ENCODE peak calls at places on chromosome 10, in nine cellular contexts. N is testis; C is Peyer's patch; A is AG04450; O is MM.1S; U is effector memory CD4-positive, alpha-beta T cell; T is endodermal cell; S is mesendoderm; D is neural progenitor cell. R is an unnamed sample. For H3K27me3, the result is how much of the 10 kb centered on the place peaks cover.

GRCh38 chr10:116444527-116445142 is 17.0 kb downstream of the PNLIPRP3 start:
- DNase-seq in N (peak), C (no peak), A (peak), O (peak), U (no peak), T (peak), S (peak), D (peak), R (no peak)

GRCh38 chr10:34956756-34957155 is 133.4 kb downstream of the CUL2 start:
- DNase-seq in N (no peak), C (no peak), A (no peak), O (no peak), U (no peak), T (no peak), S (no peak), D (no peak), R (no peak)

GRCh38 chr10:17214991-17215781 is 12.9 kb upstream of the VIM start:
- DNase-seq in N (no peak), C (no peak), A (peak), O (no peak), U (no peak), T (no peak), S (no peak), D (no peak), R (no peak)

GRCh38 chr10:33026422-33026821 is 68.4 kb upstream of the ITGB1 start:
- DNase-seq in N (no peak), C (no peak), A (no peak), O (no peak), U (no peak), T (no peak), S (no peak), D (no peak), R (no peak)

GRCh38 chr10:19817251-19818046 is 1.2 kb downstream of the PLXDC2 start:
- DNase-seq in N (peak), C (no peak), A (no peak), O (peak), U (no peak), T (peak), S (peak), D (peak), R (no peak)

GRCh38 chr10:21069278-21069677 is 172.2 kb upstream of the NEBL start:
- DNase-seq in N (no peak), C (no peak), A (no peak), O (no peak), U (no peak), T (no peak), S (no peak), D (no peak), R (no peak)

GRCh38 chr10:72048450-72049124 is 39.8 kb downstream of the SPOCK2 start:
- DNase-seq in N (peak), C (peak), A (peak), O (peak), U (peak), T (peak), S (peak), D (peak), R (peak)

GRCh38 chr10:23892296-23892695 is 316.6 kb upstream of the KIAA1217 start:
- DNase-seq in N (no peak), C (no peak), A (no peak), O (no peak), U (no peak), T (no peak), S (no peak), D (no peak), R (no peak)

GRCh38 chr10:6423004-6423403 is 157.1 kb downstream of the PRKCQ start:
- DNase-seq in N (no peak), C (no peak), A (no peak), O (no peak), U (no peak), T (no peak), S (no peak), D (no peak), R (no peak)

GRCh38 chr10:100621360-100622205 is 85.8 kb downstream of the HIF1AN start:
- DNase-seq in N (no peak), C (no peak), A (no peak), O (no peak), U (no peak), T (peak), S (no peak), D (no peak), R (peak)

GRCh38 chr10:90969148-90969547 is 48.3 kb upstream of the ANKRD1 start:
- DNase-seq in N (no peak), C (no peak), A (no peak), O (no peak), U (no peak), T (no peak), S (no peak), D (no peak), R (no peak)

GRCh38 chr10:70906031-70906804 is 17.9 kb upstream of the PCBD1 start:
- DNase-seq in N (no peak), C (peak), A (no peak), O (no peak), U (no peak), T (no peak), S (no peak), D (no peak), R (no peak)

GRCh38 chr10:12757351-12757750 is 244.2 kb downstream of the CCDC3 start:
- DNase-seq in N (no peak), C (no peak), A (no peak), O (no peak), U (no peak), T (no peak), S (no peak), D (no peak), R (no peak)

GRCh38 chr10:88254091-88254490 is 329.0 kb downstream of the RNLS start:
- DNase-seq in N (no peak), C (no peak), A (no peak), O (no peak), U (no peak), T (no peak), S (peak), D (no peak), R (no peak)

GRCh38 chr10:96334888-96335526 is 23.8 kb downstream of the OPALIN start:
- DNase-seq in N (peak), C (peak), A (peak), O (peak), U (no peak), T (peak), S (peak), D (peak), R (no peak)

GRCh38 chr10:97459111-97459510 is 13.1 kb downstream of the ZDHHC16 start:
- DNase-seq in N (no peak), C (no peak), A (no peak), O (no peak), U (no peak), T (no peak), S (no peak), D (no peak), R (no peak)

GRCh38 chr10:14074062-14074884 is 256.5 kb downstream of the FRMD4A start:
- DNase-seq in N (peak), C (peak), A (peak), O (no peak), U (no peak), T (no peak), S (no peak), D (no peak), R (no peak)

GRCh38 chr10:72353963-72354355 is 760 bp downstream of the DNAJB12 start:
- DNase-seq in N (peak), C (peak), A (no peak), O (no peak), U (no peak), T (peak), S (no peak), D (peak), R (no peak)

GRCh38 chr10:78405231-78405630 is 371.6 kb downstream of the RPS24 start:
- DNase-seq in N (no peak), C (peak), A (no peak), O (no peak), U (no peak), T (peak), S (no peak), D (no peak), R (no peak)

GRCh38 chr10:78402636-78403035 is 369.0 kb downstream of the RPS24 start:
- DNase-seq in N (no peak), C (peak), A (no peak), O (no peak), U (no peak), T (peak), S (no peak), D (no peak), R (no peak)

GRCh38 chr10:78404296-78404695 is 370.6 kb downstream of the RPS24 start:
- DNase-seq in N (no peak), C (peak), A (no peak), O (no peak), U (no peak), T (peak), S (no peak), D (no peak), R (no peak)

GRCh38 chr10:78398385-78398784 is 364.7 kb downstream of the RPS24 start:
- DNase-seq in N (no peak), C (no peak), A (no peak), O (no peak), U (no peak), T (peak), S (peak), D (no peak), R (no peak)

DNA sequence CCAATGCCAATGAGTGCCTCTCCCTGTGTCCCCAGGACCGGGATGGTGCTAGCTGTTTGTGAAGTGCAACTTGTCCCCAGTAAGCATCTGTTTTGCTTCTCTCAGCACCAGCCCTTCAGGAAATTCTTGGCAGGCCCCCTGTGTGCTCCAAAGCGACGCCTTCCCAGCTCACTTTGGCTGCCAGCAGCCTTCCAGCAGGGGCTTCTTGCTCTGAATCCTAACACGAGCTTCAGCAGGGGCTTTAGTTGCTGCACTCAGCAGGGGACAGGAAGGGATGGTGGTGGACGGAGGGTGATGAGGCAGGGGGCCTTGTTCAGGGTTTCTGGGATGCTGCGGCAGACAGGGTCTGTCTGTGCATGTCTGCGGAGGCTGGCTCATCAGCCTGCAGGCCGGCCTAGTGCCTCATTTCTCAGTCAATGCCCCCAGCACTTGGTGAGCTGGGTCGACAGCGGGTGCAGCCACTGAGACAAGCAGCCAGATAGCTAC is 368.3 kb downstream of the RPS24 start:
- DNase-seq in N (peak), C (peak), A (no peak), O (no peak), U (no peak), T (peak), S (peak), D (peak), R (no peak)
- H3K27ac ChIP-seq in N (no peak), C (no peak), A (no peak), O (no peak), U (no peak), T (peak), S (peak), D (no peak), R (no peak)

GRCh38 chr10:85720931-85721330 is 645.7 kb downstream of the GRID1 start:
- DNase-seq in N (no peak), C (no peak), A (no peak), O (no peak), U (no peak), T (no peak), S (no peak), D (no peak), R (no peak)

GRCh38 chr10:85719408-85719807 is 647.2 kb downstream of the GRID1 start:
- DNase-seq in N (no peak), C (no peak), A (no peak), O (no peak), U (no peak), T (no peak), S (no peak), D (no peak), R (no peak)

GRCh38 chr10:85724215-85724614 is 642.4 kb downstream of the GRID1 start:
- DNase-seq in N (no peak), C (no peak), A (no peak), O (no peak), U (no peak), T (no peak), S (no peak), D (peak), R (no peak)
- H3K4me3 ChIP-seq in N (no peak), C (no peak), A (no peak), O (no peak), U (no peak), T (no peak), S (no peak), D (no peak), R (no peak)

DNA sequence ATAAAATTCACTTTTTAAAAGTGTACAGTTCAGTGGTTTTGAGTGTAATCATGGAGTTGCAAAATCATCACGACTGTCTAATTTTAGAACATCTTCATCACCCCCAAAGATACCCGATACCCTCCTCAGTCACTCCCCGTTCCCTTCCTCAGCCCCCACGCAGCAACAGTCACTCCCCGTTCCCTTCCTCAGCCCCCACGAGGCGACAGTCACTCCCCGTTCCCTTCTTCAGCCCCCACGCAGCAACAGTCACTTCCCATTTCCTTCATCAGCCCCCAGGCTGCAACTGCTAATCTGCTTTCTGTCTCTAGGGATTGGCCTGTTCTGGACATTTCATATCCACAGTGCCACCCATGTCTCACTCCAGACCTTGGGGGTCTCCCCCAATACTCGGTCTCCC is 161.6 kb upstream of the PPP2R2D start:
- DNase-seq in N (no peak), C (no peak), A (no peak), O (no peak), U (no peak), T (no peak), S (no peak), D (no peak), R (no peak)
- H3K27me3 ChIP-seq in N (under half), C (under half), A (under half), O (under half), U (under half), T (under half), S (under half), D (under half), R (under half)

GRCh38 chr10:4353964-4354363 is 472.0 kb upstream of the AKR1E2 start:
- DNase-seq in N (no peak), C (no peak), A (no peak), O (peak), U (no peak), T (no peak), S (peak), D (no peak), R (no peak)

GRCh38 chr10:4352566-4352961 is 473.4 kb upstream of the AKR1E2 start:
- DNase-seq in N (peak), C (no peak), A (no peak), O (no peak), U (no peak), T (peak), S (peak), D (no peak), R (no peak)

GRCh38 chr10:4353059-4353655 is 472.9 kb upstream of the AKR1E2 start:
- DNase-seq in N (no peak), C (no peak), A (no peak), O (no peak), U (no peak), T (peak), S (peak), D (no peak), R (no peak)

GRCh38 chr10:4354382-4354812 is 471.6 kb upstream of the AKR1E2 start:
- DNase-seq in N (no peak), C (no peak), A (no peak), O (no peak), U (no peak), T (no peak), S (no peak), D (no peak), R (no peak)

DNA sequence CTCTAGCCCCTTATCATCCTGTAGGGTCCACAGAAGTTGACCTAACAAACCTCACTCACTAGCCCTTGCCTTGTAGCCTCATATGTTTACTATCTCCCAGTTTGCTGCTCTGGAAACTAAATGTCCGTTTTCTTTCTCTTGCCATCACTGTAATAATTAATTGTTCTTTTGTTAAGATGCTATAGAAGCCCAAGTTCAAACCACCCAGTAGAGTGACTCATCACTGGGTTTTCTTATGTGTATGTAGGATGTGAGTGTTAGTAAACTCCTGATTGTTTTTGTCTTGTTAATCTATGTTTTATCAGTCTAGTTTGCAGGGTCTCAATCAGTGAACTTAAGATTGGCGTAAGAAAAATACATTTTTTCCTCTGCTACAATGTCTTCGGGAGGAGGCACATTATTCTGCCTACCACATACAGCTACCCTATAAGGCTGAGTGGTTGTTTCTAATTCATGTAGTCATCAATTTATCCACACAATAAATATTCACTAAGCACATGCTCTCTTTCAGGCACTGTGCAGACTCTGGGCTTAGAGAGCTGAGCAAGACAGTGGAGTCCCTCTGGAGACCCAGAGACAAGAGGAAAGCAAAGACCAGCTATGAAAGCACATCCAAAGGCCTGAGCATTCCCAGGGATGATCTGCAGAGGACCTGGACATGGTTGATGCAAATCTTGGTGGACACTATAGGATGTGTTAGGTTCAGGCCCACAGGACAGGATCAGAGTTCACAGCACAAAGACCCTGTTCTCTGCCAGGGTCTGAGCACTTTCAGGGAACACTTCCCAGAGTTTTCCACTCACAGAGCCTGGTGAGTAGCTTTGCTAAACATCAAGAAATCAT is 474.1 kb upstream of the AKR1E2 start:
- DNase-seq in N (no peak), C (no peak), A (no peak), O (no peak), U (no peak), T (no peak), S (no peak), D (no peak), R (no peak)
- H3K27ac ChIP-seq in N (no peak), C (no peak), A (no peak), O (no peak), U (no peak), T (no peak), S (peak), D (no peak), R (no peak)

GRCh38 chr10:58336242-58336641 is 1.4 kb downstream of the UBE2D1 start:
- DNase-seq in N (no peak), C (no peak), A (no peak), O (no peak), U (no peak), T (no peak), S (no peak), D (no peak), R (no peak)
- H3K4me3 ChIP-seq in N (no peak), C (no peak), A (peak), O (peak), U (peak), T (peak), S (no peak), D (peak), R (no peak)

DNA sequence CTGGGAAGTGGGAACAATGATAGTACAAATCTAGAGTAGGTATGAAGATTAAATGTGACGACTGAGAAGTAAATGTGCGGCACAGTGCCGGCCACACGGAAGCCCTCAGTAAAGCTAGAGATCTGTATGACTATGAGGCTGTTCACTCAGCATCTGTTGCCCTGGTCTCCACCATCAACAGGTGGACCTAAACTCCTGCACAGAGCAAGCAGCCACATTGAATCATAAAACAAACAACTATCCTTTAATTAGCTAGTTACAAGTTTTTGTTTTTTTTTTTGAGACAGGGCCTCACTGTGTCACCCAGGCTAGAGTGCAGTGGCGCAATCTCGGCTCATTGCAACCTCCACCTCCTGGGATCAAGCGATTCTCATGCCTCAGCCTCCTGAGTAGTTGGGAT is 16.6 kb downstream of the RBP4 start:
- DNase-seq in N (no peak), C (no peak), A (no peak), O (no peak), U (no peak), T (no peak), S (no peak), D (no peak), R (no peak)
- H3K27me3 ChIP-seq in N (under half), C (under half), A (under half), O (under half), U (under half), T (under half), S (under half), D (under half), R (under half)

DNA sequence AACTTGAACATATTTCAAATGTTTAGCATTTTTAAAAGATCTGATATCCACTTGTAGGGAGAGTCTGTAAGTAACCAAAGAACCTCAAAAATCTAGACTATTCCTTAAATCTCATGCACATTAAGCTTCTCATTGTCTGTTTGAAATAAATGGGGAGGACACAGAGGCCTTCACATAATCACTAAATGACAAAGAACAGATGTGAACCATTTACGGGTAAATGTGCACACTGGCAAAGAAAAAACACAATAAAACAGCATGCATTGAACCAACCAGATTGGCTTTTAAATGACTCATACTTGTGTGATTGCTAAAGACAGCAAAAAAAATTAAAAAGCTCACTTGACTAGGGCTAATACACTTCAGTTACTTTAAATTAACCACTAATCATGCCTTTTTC is 569.0 kb upstream of the PCDH15 start:
- DNase-seq in N (no peak), C (no peak), A (no peak), O (no peak), U (no peak), T (no peak), S (no peak), D (peak), R (no peak)
- H3K27ac ChIP-seq in N (no peak), C (no peak), A (no peak), O (no peak), U (no peak), T (no peak), S (no peak), D (peak), R (no peak)

R was measured in CD4-positive, alpha-beta memory T cell.